ENCODE peak calls at places on chromosomes 4 and X, in eight cellular contexts. P, D, B, E, A, W, C and Q are unnamed samples. For H3K4me1, the result is how much of the 10 kb centered on the place peaks cover.

GRCh38 chrX:116240446-116240845 is 69.9 kb downstream of the AGTR2 start:
- DNase-seq in P (no peak), D (no peak), B (no peak), E (no peak), A (no peak), W (no peak), C (no peak), Q (no peak)

GRCh38 chrX:21926527-21927278 is 13.8 kb upstream of the SMS start:
- DNase-seq in P (no peak), D (no peak), B (no peak), E (peak), A (no peak), W (peak), C (no peak), Q (no peak)

GRCh38 chr4:85842540-85842939 is 367.6 kb downstream of the ARHGAP24 start:
- DNase-seq in P (peak), D (no peak), B (no peak), E (no peak), A (no peak), W (no peak), C (peak), Q (no peak)

GRCh38 chr4:79682801-79683217 is 274.8 kb upstream of the GK2 start:
- DNase-seq in P (no peak), D (no peak), B (peak), E (no peak), A (no peak), W (no peak), C (no peak), Q (no peak)

GRCh38 chr4:37735578-37735977 is 49.4 kb upstream of the RELL1 start:
- DNase-seq in P (no peak), D (no peak), B (no peak), E (no peak), A (no peak), W (no peak), C (no peak), Q (no peak)

GRCh38 chr4:73727685-73728084 is 12.7 kb upstream of the CXCL8 start:
- DNase-seq in P (no peak), D (no peak), B (no peak), E (no peak), A (no peak), W (no peak), C (no peak), Q (no peak)

GRCh38 chr4:151409470-151410313 is 716 bp downstream of the FHIP1A start:
- DNase-seq in P (peak), D (peak), B (peak), E (peak), A (peak), W (no peak), C (no peak), Q (peak)

GRCh38 chr4:97593248-97593647 is 550.0 kb downstream of the STPG2 start:
- DNase-seq in P (no peak), D (peak), B (no peak), E (no peak), A (peak), W (no peak), C (no peak), Q (no peak)

GRCh38 chr4:11623726-11624037 is 195.0 kb upstream of the HS3ST1 start:
- DNase-seq in P (peak), D (no peak), B (peak), E (no peak), A (no peak), W (peak), C (no peak), Q (no peak)

GRCh38 chr4:74504212-74504611 is 59.3 kb downstream of the AREG start:
- DNase-seq in P (no peak), D (no peak), B (no peak), E (no peak), A (no peak), W (no peak), C (no peak), Q (no peak)

GRCh38 chr4:187370918-187371317 is 624.7 kb upstream of the ZFP42 start:
- DNase-seq in P (no peak), D (no peak), B (no peak), E (no peak), A (no peak), W (no peak), C (no peak), Q (no peak)

GRCh38 chr4:6694177-6694901 is 661 bp downstream of the S100P start:
- DNase-seq in P (no peak), D (peak), B (no peak), E (no peak), A (no peak), W (no peak), C (no peak), Q (no peak)

GRCh38 chr4:38169524-38169923 is 209.3 kb downstream of the PTTG2 start:
- DNase-seq in P (no peak), D (no peak), B (no peak), E (no peak), A (no peak), W (no peak), C (no peak), Q (no peak)

GRCh38 chrX:57930051-57930450 is 19.8 kb upstream of the ZXDA start:
- DNase-seq in P (no peak), D (no peak), B (no peak), E (no peak), A (no peak), W (no peak), C (no peak), Q (no peak)

GRCh38 chrX:69374569-69374968 is 129.6 kb upstream of the NALF2 start:
- DNase-seq in P (no peak), D (no peak), B (no peak), E (no peak), A (no peak), W (no peak), C (no peak), Q (no peak)

GRCh38 chr4:172344266-172344772 is 531.1 kb downstream of the GALNTL6 start:
- DNase-seq in P (no peak), D (no peak), B (no peak), E (no peak), A (no peak), W (no peak), C (no peak), Q (no peak)

GRCh38 chrX:14027511-14028019 is 2.1 kb downstream of the GEMIN8 start:
- DNase-seq in P (no peak), D (no peak), B (no peak), E (peak), A (no peak), W (no peak), C (no peak), Q (no peak)

GRCh38 chr4:140256335-140256734 is 102.4 kb upstream of the MAML3 start:
- DNase-seq in P (peak), D (no peak), B (no peak), E (peak), A (no peak), W (peak), C (no peak), Q (no peak)
- TF ChIP-seq EP300 in P (no peak), D (no peak), B (no peak), E (peak), A (no peak), W (no peak), C (no peak), Q (no peak)

GRCh38 chrX:1465261-1466231 is 12.8 kb upstream of the ASMTL start:
- DNase-seq in P (no peak), D (peak), B (peak), E (no peak), A (peak), W (no peak), C (no peak), Q (no peak)

GRCh38 chrX:1462596-1463251 is 10.0 kb upstream of the ASMTL start:
- DNase-seq in P (no peak), D (no peak), B (peak), E (no peak), A (peak), W (no peak), C (no peak), Q (no peak)

GRCh38 chrX:1463581-1464281 is 11.0 kb upstream of the ASMTL start:
- DNase-seq in P (no peak), D (no peak), B (no peak), E (no peak), A (peak), W (no peak), C (no peak), Q (no peak)

GRCh38 chrX:1466232-1466661 is 13.5 kb upstream of the ASMTL start:
- DNase-seq in P (no peak), D (peak), B (peak), E (no peak), A (peak), W (no peak), C (no peak), Q (no peak)

GRCh38 chrX:1464282-1465131 is 11.8 kb upstream of the ASMTL start:
- DNase-seq in P (no peak), D (no peak), B (peak), E (no peak), A (peak), W (no peak), C (no peak), Q (no peak)
- H3K4me3 ChIP-seq in P (no peak), D (no peak), B (no peak), E (no peak), A (no peak), W (no peak), C (no peak), Q (no peak)

DNA sequence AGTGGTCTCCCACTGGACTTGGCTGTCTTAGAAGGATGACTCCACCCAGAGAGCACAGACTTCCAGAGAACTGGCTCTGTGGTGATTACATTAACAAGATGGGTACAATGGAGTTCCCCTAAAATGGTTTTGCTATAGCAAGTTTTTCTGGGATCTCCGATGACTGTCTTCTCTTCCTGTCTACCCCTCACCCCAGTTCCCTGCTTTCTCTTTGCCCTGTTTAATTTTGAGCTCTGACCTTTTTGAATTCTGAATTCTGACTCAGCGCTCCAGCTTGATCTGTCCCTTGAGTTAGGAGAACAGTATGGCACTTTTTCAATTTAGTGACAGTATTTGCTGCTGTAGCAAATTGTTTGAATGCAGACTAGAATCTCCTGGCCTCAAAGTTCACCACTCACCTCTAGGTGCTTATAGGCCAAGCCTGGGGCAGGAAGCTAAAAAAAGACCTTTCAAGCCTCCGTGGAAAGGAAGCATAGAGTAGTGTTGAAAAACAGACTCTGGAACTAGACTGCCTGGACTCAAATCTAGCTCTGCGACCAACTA is 7.0 kb downstream of the MSN start:
- DNase-seq in P (no peak), D (no peak), B (no peak), E (no peak), A (no peak), W (no peak), C (no peak), Q (no peak)
- H3K4me1 ChIP-seq in P (under half), D (half or more), B (under half), E (under half), A (half or more), W (half or more), C (under half), Q (under half)

GRCh38 chr4:143336828-143337599 is at the start of gene GAB1:
- DNase-seq in P (peak), D (peak), B (peak), E (peak), A (peak), W (peak), C (peak), Q (peak)

GRCh38 chr4:143339497-143339896 is 2.8 kb downstream of the GAB1 start:
- DNase-seq in P (no peak), D (no peak), B (no peak), E (no peak), A (no peak), W (no peak), C (no peak), Q (no peak)

GRCh38 chr4:143335979-143336827 is 473 bp upstream of the GAB1 start:
- DNase-seq in P (peak), D (peak), B (peak), E (peak), A (peak), W (peak), C (peak), Q (peak)

GRCh38 chr4:143338313-143338712 is 1.6 kb downstream of the GAB1 start:
- DNase-seq in P (no peak), D (no peak), B (no peak), E (no peak), A (no peak), W (no peak), C (no peak), Q (no peak)

DNA sequence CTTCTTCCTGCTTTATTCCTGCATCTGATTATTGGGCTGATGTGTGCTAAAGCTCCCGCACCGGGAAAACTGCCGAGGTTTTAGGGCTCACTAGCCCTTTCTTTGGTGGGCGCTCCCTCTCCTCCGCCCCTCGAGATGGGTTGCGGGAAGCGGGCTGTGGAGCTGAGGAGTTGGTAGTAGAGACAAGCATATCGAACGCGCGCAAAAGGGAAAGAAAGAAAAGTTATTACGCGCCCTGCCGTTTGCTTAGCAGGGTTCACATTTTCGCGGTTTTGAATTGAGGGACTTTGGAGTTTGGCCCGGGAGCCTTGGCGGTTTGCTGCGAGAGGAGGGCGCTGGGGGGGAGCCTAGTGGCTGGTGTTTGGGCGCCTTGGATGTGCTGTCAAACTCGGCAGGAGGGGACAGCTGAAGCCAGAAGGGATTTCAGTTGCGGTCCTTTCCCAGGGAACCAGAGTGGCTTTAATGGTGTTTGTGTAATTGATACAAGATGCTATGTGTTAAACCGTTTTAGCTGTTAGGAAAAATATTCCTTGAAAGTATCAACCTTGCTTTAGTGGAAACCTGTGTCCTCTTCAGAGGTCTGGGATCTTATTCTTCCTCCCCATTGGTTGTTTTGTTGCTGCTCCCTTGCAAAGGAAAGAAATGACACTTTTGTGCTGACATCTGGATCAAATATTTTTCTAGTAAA is 1.1 kb downstream of the GAB1 start:
- DNase-seq in P (peak), D (peak), B (peak), E (peak), A (peak), W (no peak), C (peak), Q (peak)
- TF ChIP-seq EP300 in P (no peak), D (no peak), B (no peak), E (peak), A (no peak), W (no peak), C (peak), Q (no peak)